ENCODE peak calls at places on chromosomes 16 and 17, in seven cellular contexts. F is GM10248; T is activated naive CD8-positive, alpha-beta T cell treated with anti-CD3 and anti-CD28 coated beads, Interleukin-2, amount 10 ng/mL, durations not matched to agents 7 days and 5 days; D is GM12864; H is naive thymus-derived CD8-positive, alpha-beta T cell; R is uterus; P is DMS79. Y is an unnamed sample.

GRCh38 chr17:63840591-63841349 is 1.7 kb downstream of the SMARCD2 start:
- DNase-seq in P (no peak), D (no peak), H (no peak), T (no peak), R (no peak), F (no peak), Y (no peak)

GRCh38 chr16:67158637-67159600 is 790 bp downstream of the TRADD start:
- DNase-seq in P (no peak), T (peak), R (no peak), H (peak), F (peak), D (peak), Y (peak)

GRCh38 chr17:36720131-36720530 is 118.7 kb downstream of the MRM1 start:
- DNase-seq in D (no peak), F (no peak), H (no peak), P (no peak), R (no peak), T (no peak), Y (no peak)

GRCh38 chr17:83189673-83190385 is 110.4 kb downstream of the METRNL start:
- DNase-seq in P (no peak), F (no peak), R (peak), T (no peak), H (no peak), D (no peak), Y (peak)

GRCh38 chr16:27369806-27370205 is 32.2 kb upstream of the IL21R start:
- DNase-seq in H (no peak), T (peak), D (no peak), P (no peak), F (no peak), R (no peak), Y (no peak)

GRCh38 chr16:58513874-58514273 is 1.4 kb upstream of the SETD6 start:
- DNase-seq in R (no peak), F (no peak), P (no peak), T (no peak), H (no peak), D (no peak), Y (no peak)

GRCh38 chr17:9648521-9649110 is 3.3 kb downstream of the USP43 start:
- DNase-seq in D (no peak), F (no peak), R (no peak), T (no peak), H (no peak), P (no peak), Y (no peak)

GRCh38 chr17:7841309-7841621 is 7.2 kb downstream of the KDM6B start:
- DNase-seq in T (no peak), D (no peak), H (no peak), P (peak), R (no peak), F (no peak), Y (no peak)

GRCh38 chr17:74599023-74599399 is 6.9 kb upstream of the CD300LD start:
- DNase-seq in R (no peak), F (no peak), P (no peak), H (no peak), T (no peak), D (no peak), Y (no peak)

GRCh38 chr16:3654249-3654991 is at the start of gene DNASE1:
- DNase-seq in P (no peak), H (peak), T (peak), F (peak), R (peak), D (peak), Y (peak)

GRCh38 chr17:82752371-82753200 is 721 bp downstream of the TBCD start:
- DNase-seq in H (no peak), D (no peak), R (no peak), P (no peak), F (peak), T (no peak), Y (no peak)

Y was measured in T-cell.